ENCODE peak calls at places on chromosome 17, in five cellular contexts. O, T, X, I and C are unnamed samples.

GRCh38 chr17:77666881-77667395 is 291.6 kb upstream of the TNRC6C start:
- DNase-seq in O (no peak), T (no peak), X (no peak), I (no peak), C (no peak)

GRCh38 chr17:8832711-8833352 is 33.7 kb upstream of the MFSD6L start:
- DNase-seq in O (no peak), T (no peak), X (no peak), I (peak; percentile 31), C (no peak)

GRCh38 chr17:39949028-39949427 is 13.8 kb upstream of the GSDMA start:
- DNase-seq in O (no peak), T (no peak), X (no peak), I (no peak), C (no peak)

GRCh38 chr17:77618173-77618572 is 340.3 kb upstream of the TNRC6C start:
- DNase-seq in O (no peak), T (no peak), X (no peak), I (no peak), C (no peak)

GRCh38 chr17:1732241-1733046 is 7.9 kb downstream of the WDR81 start:
- DNase-seq in O (no peak), T (no peak), X (no peak), I (no peak), C (no peak)

GRCh38 chr17:50928662-50929061 is 62.5 kb upstream of the TOB1 start:
- DNase-seq in O (no peak), T (no peak), X (no peak), I (no peak), C (no peak)

GRCh38 chr17:42361781-42362186 is 26.5 kb downstream of the STAT3 start:
- DNase-seq in O (no peak), T (no peak), X (no peak), I (no peak), C (no peak)

GRCh38 chr17:51703364-51704341 is 443.3 kb downstream of the UTP18 start:
- DNase-seq in O (no peak), T (no peak), X (peak; percentile 62), I (peak; percentile 68), C (peak; percentile 18)

GRCh38 chr17:58513391-58513912 is 986 bp downstream of the MTMR4 start:
- DNase-seq in O (no peak), T (no peak), X (no peak), I (no peak), C (no peak)

GRCh38 chr17:58476812-58477211 is 11.4 kb downstream of the HSF5 start:
- DNase-seq in O (no peak), T (no peak), X (no peak), I (no peak), C (no peak)

GRCh38 chr17:40515011-40515410 is 13.6 kb upstream of the TNS4 start:
- DNase-seq in O (no peak), T (no peak), X (no peak), I (no peak), C (no peak)

GRCh38 chr17:9750488-9750887 is 40.9 kb downstream of the DHRS7C start:
- DNase-seq in O (no peak), T (no peak), X (no peak), I (no peak), C (no peak)

GRCh38 chr17:70190959-70191805 is 21.9 kb downstream of the KCNJ2 start:
- DNase-seq in O (no peak), T (no peak), X (no peak), I (no peak), C (no peak)

GRCh38 chr17:34308376-34308775 is 10.9 kb upstream of the CCL8 start:
- DNase-seq in O (peak; percentile 9), T (no peak), X (no peak), I (no peak), C (no peak)

GRCh38 chr17:34715504-34715903 is 136.1 kb downstream of the TMEM132E start:
- DNase-seq in O (no peak), T (no peak), X (no peak), I (no peak), C (no peak)

GRCh38 chr17:15740570-15741120 is 8.6 kb downstream of the TBC1D26 start:
- DNase-seq in O (no peak), T (no peak), X (no peak), I (no peak), C (no peak)

GRCh38 chr17:43905985-43906852 is 1.1 kb downstream of the MPP2 start:
- DNase-seq in O (peak; percentile 47), T (peak; percentile 55), X (peak; percentile 61), I (peak; percentile 69), C (peak; percentile 71)

GRCh38 chr17:50108556-50108955 is 13.4 kb downstream of the PDK2 start:
- DNase-seq in O (no peak), T (no peak), X (no peak), I (no peak), C (no peak)

GRCh38 chr17:2710804-2711607 is 558 bp downstream of the CLUH start:
- DNase-seq in O (peak; percentile 48), T (no peak), X (no peak), I (no peak), C (no peak)

GRCh38 chr17:10316986-10317834 is 55.6 kb downstream of the MYH13 start:
- DNase-seq in O (peak; percentile 70), T (peak; percentile 54), X (peak; percentile 78), I (peak; percentile 46), C (peak; percentile 36)

GRCh38 chr17:43399839-43400328 is 1.1 kb downstream of the ARL4D start:
- DNase-seq in O (no peak), T (no peak), X (no peak), I (no peak), C (no peak)

GRCh38 chr17:1485311-1485747 is 7.2 kb downstream of the MYO1C start:
- DNase-seq in O (peak; percentile 50), T (peak; percentile 27), X (no peak), I (peak; percentile 77), C (no peak)

GRCh38 chr17:57260325-57261083 is 4.2 kb downstream of the MSI2 start:
- DNase-seq in O (no peak), T (no peak), X (no peak), I (no peak), C (no peak)

GRCh38 chr17:57262557-57262956 is 6.2 kb downstream of the MSI2 start:
- DNase-seq in O (no peak), T (no peak), X (no peak), I (no peak), C (no peak)

GRCh38 chr17:57257911-57258885 is 1.9 kb downstream of the MSI2 start:
- DNase-seq in O (no peak), T (peak; percentile 4), X (no peak), I (no peak), C (no peak)

GRCh38 chr17:57259817-57260216 is 3.5 kb downstream of the MSI2 start:
- DNase-seq in O (no peak), T (no peak), X (no peak), I (no peak), C (no peak)

DNA sequence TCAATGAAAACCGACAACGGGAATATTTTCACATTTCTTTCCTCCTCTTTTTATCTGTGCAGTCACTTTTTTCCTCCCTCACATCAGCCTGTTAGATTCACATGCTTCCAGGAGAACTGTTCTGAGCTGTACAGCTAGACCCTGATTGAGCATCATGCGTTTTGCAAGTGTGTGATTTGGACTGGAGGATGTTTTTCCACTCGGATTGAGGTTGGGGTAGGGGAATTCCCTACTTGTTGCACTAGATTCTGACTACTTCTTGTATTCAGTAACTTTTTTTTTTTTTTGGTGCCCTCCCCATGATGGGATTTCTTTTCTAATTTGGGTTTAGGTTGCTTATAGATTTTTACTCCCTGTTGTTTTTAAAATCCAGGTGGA is 4.8 kb downstream of the MSI2 start:
- DNase-seq in O (no peak), T (no peak), X (no peak), I (no peak), C (no peak)
- H3K4me3 ChIP-seq in O (no peak overlapping the region), T (no peak overlapping the region), X (no peak overlapping the region), I (no peak overlapping the region), C (no peak overlapping the region)

GRCh38 chr17:28219771-28220170 is 99.2 kb upstream of the TMEM97 start:
- DNase-seq in O (no peak), T (no peak), X (no peak), I (no peak), C (no peak)
- H3K9me3 ChIP-seq in O (no peaks in the 10 kb centered on the region), T (no peaks in the 10 kb centered on the region), X (no peaks in the 10 kb centered on the region), I (no peaks in the 10 kb centered on the region), C (no peaks in the 10 kb centered on the region)

GRCh38 chr17:19387921-19388521 is 1.0 kb upstream of the MFAP4 start:
- DNase-seq in O (no peak), T (peak; percentile 91), X (peak; percentile 61), I (no peak), C (no peak)
- H3K4me3 ChIP-seq in O (no peak overlapping the region), T (no peak overlapping the region), X (no peak overlapping the region), I (no peak overlapping the region), C (peak overlapping the region; percentile 69)

DNA sequence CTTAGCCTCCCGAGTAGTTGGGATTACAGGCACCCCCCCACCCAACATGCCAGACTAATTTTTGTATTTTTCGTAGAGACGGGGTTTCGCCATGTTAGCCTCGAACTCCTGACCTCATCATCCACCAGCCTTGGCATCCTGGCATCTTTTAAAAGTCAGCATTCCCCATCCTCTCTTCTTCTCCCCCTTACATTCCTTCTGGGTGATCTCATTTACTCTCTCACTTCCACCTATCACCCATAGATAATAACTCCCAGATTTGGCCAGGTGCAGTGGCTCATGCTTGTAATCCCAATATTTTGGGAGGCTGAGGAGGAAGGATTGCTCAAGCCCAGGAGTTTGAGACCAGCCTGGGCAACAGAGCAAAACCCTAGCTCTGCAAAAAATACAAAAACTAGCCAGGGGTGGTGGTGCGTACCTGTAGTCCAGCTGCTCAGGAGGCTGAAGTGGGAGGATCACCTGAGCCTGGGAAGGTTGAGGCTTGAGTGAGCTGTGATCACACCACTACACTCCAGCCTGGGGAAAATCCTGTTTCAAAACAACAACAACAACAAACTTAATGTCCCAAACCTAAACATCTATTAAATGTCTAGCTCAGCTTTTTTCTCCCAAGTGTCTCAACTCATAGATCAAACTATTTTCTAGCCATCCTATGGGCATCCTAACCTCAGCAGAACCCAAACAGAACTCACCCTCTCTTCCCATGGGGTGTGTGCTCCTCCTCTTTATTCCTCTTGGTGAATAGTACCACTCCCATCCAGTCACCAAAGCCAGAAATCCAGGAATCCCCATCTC is 16.1 kb upstream of the SSTR2 start:
- DNase-seq in O (no peak), T (no peak), X (no peak), I (no peak), C (no peak)
- H3K9me3 ChIP-seq in O (peaks cover 14% of the 10 kb centered on the region), T (no peaks in the 10 kb centered on the region), X (no peaks in the 10 kb centered on the region), I (peaks cover 23% of the 10 kb centered on the region), C (no peaks in the 10 kb centered on the region)